ENCODE peak calls at places on chromosomes 11 and 22, in ten cellular contexts. P is heart left ventricle; M is PC-3; Z is effector memory CD4-positive, alpha-beta T cell; Y is kidney epithelial cell; I is mesendoderm; J is upper lobe of right lung; B is CD8-positive, alpha-beta memory T cell; H is GM23338; S is IMR-90. R is an unnamed sample.
A peak's percentile ranks its signal among the peaks of the same experiment; 100 is the strongest.

GRCh38 chr11:1484061-1484671 is 2.4 kb downstream of the MOB2 start:
- DNase-seq in S (no peak), J (peak; percentile 62), B (no peak), H (no peak), I (no peak), Z (no peak), M (no peak), Y (no peak), P (no peak), R (no peak)

GRCh38 chr11:127609025-127609788 is 608.6 kb upstream of the KIRREL3 start:
- DNase-seq in M (no peak), Y (no peak), I (no peak), S (no peak), J (no peak), P (no peak), B (no peak), H (peak; percentile 59), Z (no peak), R (no peak)

GRCh38 chr22:23925020-23925606 is 30.9 kb downstream of the MIF start:
- DNase-seq in M (no peak), P (no peak), I (no peak), J (no peak), Z (no peak), B (no peak), Y (no peak), S (no peak), H (no peak), R (no peak)

GRCh38 chr11:126432525-126432924 is 77.0 kb downstream of the ST3GAL4 start:
- DNase-seq in P (no peak), J (no peak), Z (no peak), Y (no peak), H (no peak), B (no peak), S (no peak), M (no peak), I (no peak), R (no peak)

GRCh38 chr11:121654506-121655480 is 202.0 kb upstream of the SORL1-AS1 start:
- DNase-seq in S (peak; percentile 25), Z (no peak), J (no peak), Y (no peak), H (no peak), M (peak; percentile 83), B (no peak), I (peak; percentile 28), P (no peak), R (no peak)

GRCh38 chr22:24205438-24206189 is 24.3 kb downstream of the SUSD2 start:
- DNase-seq in J (no peak), P (no peak), I (no peak), B (no peak), Y (no peak), Z (no peak), M (peak; percentile 57), H (peak; percentile 35), S (no peak), R (no peak)

GRCh38 chr11:48095779-48096470 is 115.6 kb downstream of the PTPRJ start:
- DNase-seq in H (no peak), Y (no peak), J (no peak), P (no peak), B (no peak), I (peak; percentile 41), Z (no peak), M (no peak), S (no peak), R (no peak)

GRCh38 chr11:95229199-95230053 is 1.6 kb downstream of the SESN3 start:
- DNase-seq in I (no peak), Y (no peak), S (peak; percentile 13), P (no peak), H (peak; percentile 28), B (peak; percentile 4), Z (no peak), J (no peak), M (no peak), R (no peak)

GRCh38 chr11:25793637-25794036 is 538.3 kb upstream of the ANO3 start:
- DNase-seq in M (no peak), Y (no peak), Z (no peak), S (no peak), I (no peak), B (no peak), P (no peak), H (peak; percentile 6), J (no peak), R (no peak)

GRCh38 chr11:63639195-63639832 is 25.1 kb upstream of the PLAAT3 start:
- DNase-seq in M (peak; percentile 64), H (peak; percentile 35), J (no peak), P (no peak), B (no peak), S (peak; percentile 27), Z (no peak), Y (no peak), I (no peak), R (no peak)

GRCh38 chr11:59669611-59670009 is 773 bp upstream of the PATL1 start:
- DNase-seq in Y (no peak), B (no peak), M (peak; percentile 41), S (peak; percentile 49), Z (peak; percentile 1), H (peak; percentile 63), P (peak; percentile 37), I (peak; percentile 63), J (no peak), R (no peak)

GRCh38 chr11:16536513-16536912 is 180.2 kb upstream of the SOX6 start:
- DNase-seq in J (no peak), P (no peak), M (no peak), Y (no peak), S (no peak), B (no peak), I (no peak), Z (no peak), H (no peak), R (no peak)

GRCh38 chr11:126834573-126834972 is 166.0 kb downstream of the KIRREL3 start:
- DNase-seq in J (no peak), Y (no peak), H (no peak), Z (no peak), S (no peak), I (no peak), P (no peak), B (no peak), M (no peak), R (no peak)

GRCh38 chr11:26045082-26045481 is 286.8 kb upstream of the ANO3 start:
- DNase-seq in Y (no peak), J (no peak), H (no peak), I (no peak), B (no peak), M (peak; percentile 1), Z (no peak), P (no peak), S (peak; percentile 12), R (no peak)

GRCh38 chr11:2180775-2181370 is 9.3 kb upstream of the TH start:
- DNase-seq in J (no peak), I (no peak), S (no peak), Y (no peak), Z (no peak), H (no peak), B (no peak), P (no peak), M (peak; percentile 94), R (no peak)

GRCh38 chr11:38456371-38456770 is 1858.3 kb upstream of the RAG2 start:
- DNase-seq in B (no peak), Y (no peak), Z (no peak), S (no peak), P (no peak), M (peak; percentile 72), I (no peak), H (no peak), J (no peak), R (no peak)

GRCh38 chr11:66328036-66328306 is 8.3 kb downstream of the RIN1 start:
- DNase-seq in B (peak; percentile 83), P (no peak), I (no peak), Y (no peak), S (no peak), M (no peak), Z (no peak), J (no peak), H (no peak), R (no peak)

GRCh38 chr22:26610072-26610958 is 7.5 kb downstream of the CRYBB1 start:
- DNase-seq in S (peak; percentile 96), B (peak; percentile 45), Z (no peak), M (peak; percentile 73), Y (no peak), I (no peak), P (peak; percentile 37), H (no peak), J (no peak), R (peak; percentile 71)

GRCh38 chr22:31286360-31287255 is 5.7 kb downstream of the PIK3IP1 start:
- DNase-seq in Z (peak; percentile 66), I (no peak), J (no peak), P (no peak), H (no peak), Y (no peak), S (no peak), M (no peak), B (peak; percentile 80), R (no peak)

GRCh38 chr11:70732493-70733206 is 334.3 kb downstream of the CTTN start:
- DNase-seq in J (peak; percentile 35), H (no peak), I (no peak), P (no peak), M (no peak), Y (no peak), Z (no peak), S (no peak), B (no peak), R (no peak)

GRCh38 chr11:118003456-118003855 is 17.3 kb downstream of the IL10RA start:
- DNase-seq in Z (no peak), Y (no peak), I (no peak), P (no peak), J (no peak), H (no peak), B (no peak), M (no peak), S (no peak), R (no peak)
- H3K4me3 ChIP-seq in Z (no peak overlapping the region), Y (no peak overlapping the region), I (no peak overlapping the region), P (no peak overlapping the region), J (no peak overlapping the region), H (no peak overlapping the region), B (peak overlapping the region; percentile 13), M (no peak overlapping the region), S (no peak overlapping the region), R (no peak overlapping the region)

GRCh38 chr22:41862530-41863266 is 29.8 kb downstream of the SREBF2 start:
- DNase-seq in M (no peak), B (no peak), Z (no peak), S (peak; percentile 25), P (no peak), I (no peak), Y (no peak), J (no peak), H (no peak), R (no peak)
- H3K36me3 ChIP-seq in M (peaks cover 3% of the 10 kb centered on the region), B (peaks cover 4% of the 10 kb centered on the region), Z (peaks cover 8% of the 10 kb centered on the region), S (peaks cover 5% of the 10 kb centered on the region), P (no peaks in the 10 kb centered on the region), I (peaks cover 3% of the 10 kb centered on the region), Y (peaks cover under 1% of the 10 kb centered on the region), J (peaks cover 14% of the 10 kb centered on the region), H (peaks cover 18% of the 10 kb centered on the region), R (peaks cover 6% of the 10 kb centered on the region)

GRCh38 chr11:64688534-64688982 is 34.4 kb downstream of the NRXN2 start:
- DNase-seq in Z (peak; percentile 75), B (peak; percentile 83), S (peak; percentile 79), M (peak; percentile 92), J (peak; percentile 92), P (peak; percentile 90), Y (peak; percentile 21), I (peak; percentile 95), H (peak; percentile 99), R (peak; percentile 17)
- H3K4me3 ChIP-seq in Z (peak overlapping the region; percentile 18), B (peak overlapping the region; percentile 39), S (peak overlapping the region; percentile 59), M (peak overlapping the region; percentile 61), J (peak overlapping the region; percentile 44), P (peak overlapping the region; percentile 54), Y (peak overlapping the region; percentile 27), I (peak overlapping the region; percentile 26), H (peak overlapping the region; percentile 71), R (peak overlapping the region; percentile 36)

GRCh38 chr22:21760640-21761039 is 25.0 kb upstream of the YPEL1 start:
- DNase-seq in J (no peak), I (no peak), Z (no peak), Y (no peak), M (peak; percentile 8), H (no peak), P (no peak), B (peak; percentile 34), S (peak; percentile 98), R (peak; percentile 19)
- H3K36me3 ChIP-seq in J (peaks cover 58% of the 10 kb centered on the region), I (peaks cover 5% of the 10 kb centered on the region), Z (peaks cover 43% of the 10 kb centered on the region), Y (peaks cover 2% of the 10 kb centered on the region), M (peaks cover 4% of the 10 kb centered on the region), H (peaks cover 25% of the 10 kb centered on the region), P (peaks cover 11% of the 10 kb centered on the region), B (peaks cover 23% of the 10 kb centered on the region), S (peaks cover 30% of the 10 kb centered on the region), R (peaks cover 13% of the 10 kb centered on the region)